ENCODE peak calls at places on chromosome 2, in six cellular contexts. D, M, Z, V, W and X are unnamed samples.

GRCh38 chr2:96507957-96508520 is 2.9 kb upstream of the NEURL3 start:
- DNase-seq in D (peak; percentile 83), M (peak; percentile 60), Z (peak; percentile 80), V (peak; percentile 57), W (no peak), X (peak; percentile 71)

GRCh38 chr2:33395660-33396249 is 80.7 kb upstream of the RASGRP3 start:
- DNase-seq in D (peak; percentile 57), M (peak; percentile 26), Z (peak; percentile 33), V (peak; percentile 18), W (no peak), X (peak; percentile 40)

GRCh38 chr2:23009545-23010149 is 375.3 kb upstream of the KLHL29 start:
- DNase-seq in D (peak; percentile 9), M (no peak), Z (no peak), V (no peak), W (peak; percentile 92), X (peak; percentile 29)

GRCh38 chr2:217622205-217622621 is 380.6 kb downstream of the TNS1 start:
- DNase-seq in D (peak; percentile 22), M (no peak), Z (no peak), V (peak; percentile 85), W (no peak), X (no peak)

GRCh38 chr2:69616755-69617154 is 26.8 kb downstream of the AAK1 start:
- DNase-seq in D (no peak), M (no peak), Z (no peak), V (no peak), W (peak; percentile 77), X (no peak)

GRCh38 chr2:100545197-100545596 is 17.6 kb upstream of the PDCL3 start:
- DNase-seq in D (no peak), M (no peak), Z (no peak), V (no peak), W (no peak), X (no peak)

GRCh38 chr2:32264422-32265149 is at the start of gene NLRC4:
- DNase-seq in D (no peak), M (no peak), Z (no peak), V (no peak), W (no peak), X (no peak)

GRCh38 chr2:187215576-187216240 is 232.3 kb downstream of the CALCRL start:
- DNase-seq in D (no peak), M (no peak), Z (no peak), V (no peak), W (no peak), X (no peak)

GRCh38 chr2:174614261-174614660 is 16.7 kb upstream of the WIPF1 start:
- DNase-seq in D (no peak), M (peak; percentile 69), Z (no peak), V (no peak), W (no peak), X (no peak)

GRCh38 chr2:69774984-69775982 is 33.3 kb downstream of the ANXA4 start:
- DNase-seq in D (no peak), M (no peak), Z (no peak), V (no peak), W (no peak), X (no peak)

GRCh38 chr2:160157861-160158813 is 41.9 kb downstream of the ITGB6 start:
- DNase-seq in D (no peak), M (no peak), Z (no peak), V (no peak), W (no peak), X (no peak)

GRCh38 chr2:176325732-176326131 is 56.5 kb downstream of the MTX2 start:
- DNase-seq in D (no peak), M (no peak), Z (no peak), V (no peak), W (no peak), X (no peak)

GRCh38 chr2:219252084-219252483 is 959 bp upstream of the TUBA4B start:
- DNase-seq in D (peak; percentile 31), M (no peak), Z (peak; percentile 40), V (no peak), W (no peak), X (no peak)

GRCh38 chr2:10721344-10722251 is at the start of gene ATP6V1C2:
- DNase-seq in D (peak; percentile 78), M (peak; percentile 40), Z (peak; percentile 78), V (no peak), W (no peak), X (no peak)

GRCh38 chr2:147884796-147885195 is 40.0 kb downstream of the ACVR2A start:
- DNase-seq in D (no peak), M (no peak), Z (no peak), V (peak; percentile 23), W (no peak), X (no peak)

GRCh38 chr2:231047270-231047921 is 9.3 kb upstream of the PSMD1 start:
- DNase-seq in D (no peak), M (no peak), Z (peak; percentile 47), V (peak; percentile 79), W (no peak), X (no peak)

GRCh38 chr2:240615830-240616547 is 9.3 kb upstream of the GPR35 start:
- DNase-seq in D (peak; percentile 5), M (no peak), Z (no peak), V (no peak), W (no peak), X (no peak)

GRCh38 chr2:132911726-132912724 is 242.0 kb upstream of the LYPD1 start:
- DNase-seq in D (no peak), M (no peak), Z (no peak), V (no peak), W (no peak), X (no peak)

GRCh38 chr2:84865181-84865783 is 15.6 kb downstream of the TRABD2A start:
- DNase-seq in D (no peak), M (peak; percentile 40), Z (no peak), V (no peak), W (no peak), X (no peak)
- TF ChIP-seq CTCF in D (peak; percentile 37), M (peak; percentile 79), Z (no peak), V (peak; percentile 42), W (no peak), X (no peak)

DNA sequence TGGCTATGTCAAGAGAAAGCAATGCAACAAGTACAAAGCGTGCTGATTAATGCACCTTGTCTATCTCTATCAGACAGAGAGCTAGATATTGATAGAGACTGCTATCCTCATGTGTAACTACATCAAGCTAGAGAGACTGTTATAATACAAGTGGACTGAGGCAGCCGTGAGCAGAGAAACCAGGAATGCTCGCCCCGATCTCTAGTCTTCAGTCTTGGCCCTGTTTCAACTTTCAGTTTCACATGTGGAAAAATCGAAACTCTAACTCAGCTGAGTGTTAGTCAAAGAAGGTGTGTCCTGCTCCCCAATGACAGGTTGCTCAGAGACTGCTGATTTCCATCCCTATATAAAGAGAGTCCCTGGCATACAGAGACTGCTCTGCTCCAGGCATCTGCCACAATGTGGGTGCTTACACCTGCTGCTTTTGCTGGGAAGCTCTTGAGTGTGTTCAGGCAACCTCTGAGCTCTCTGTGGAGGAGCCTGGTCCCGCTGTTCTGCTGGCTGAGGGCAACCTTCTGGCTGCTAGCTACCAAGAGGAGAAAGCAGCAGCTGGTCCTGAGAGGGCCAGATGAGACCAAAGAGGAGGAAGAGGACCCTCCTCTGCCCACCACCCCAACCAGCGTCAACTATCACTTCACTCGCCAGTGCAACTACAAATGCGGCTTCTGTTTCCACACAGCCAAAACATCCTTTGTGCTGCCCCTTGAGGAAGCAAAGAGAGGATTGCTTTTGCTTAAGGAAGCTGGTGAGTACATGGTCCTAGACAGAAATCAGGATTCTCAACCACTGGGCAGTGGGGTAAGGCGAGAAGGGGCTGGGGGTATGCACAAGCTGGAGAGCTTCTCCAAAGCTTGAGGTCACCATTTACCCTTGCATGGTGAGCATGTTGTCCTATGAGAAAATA is at the start of gene RSAD2:
- DNase-seq in D (peak; percentile 22), M (no peak), Z (peak; percentile 40), V (peak; percentile 31), W (no peak), X (no peak)
- H3K4me3 ChIP-seq in D (peak within 1 kb of the TSS; percentile 35), M (peak within 1 kb of the TSS; percentile 20), Z (peak within 1 kb of the TSS; percentile 50), V (peak within 1 kb of the TSS; percentile 33), W (peak within 1 kb of the TSS; percentile 61), X (peak within 1 kb of the TSS; percentile 59)

GRCh38 chr2:126673215-126673614 is 17.3 kb downstream of the GYPC start:
- DNase-seq in D (no peak), M (no peak), Z (no peak), V (no peak), W (no peak), X (no peak)

GRCh38 chr2:126675637-126676036 is 19.7 kb downstream of the GYPC start:
- DNase-seq in D (no peak), M (no peak), Z (no peak), V (no peak), W (no peak), X (no peak)

GRCh38 chr2:126671488-126671887 is 15.5 kb downstream of the GYPC start:
- DNase-seq in D (no peak), M (no peak), Z (no peak), V (no peak), W (no peak), X (no peak)

GRCh38 chr2:126676814-126677538 is 21.0 kb downstream of the GYPC start:
- DNase-seq in D (no peak), M (no peak), Z (no peak), V (no peak), W (no peak), X (no peak)

DNA sequence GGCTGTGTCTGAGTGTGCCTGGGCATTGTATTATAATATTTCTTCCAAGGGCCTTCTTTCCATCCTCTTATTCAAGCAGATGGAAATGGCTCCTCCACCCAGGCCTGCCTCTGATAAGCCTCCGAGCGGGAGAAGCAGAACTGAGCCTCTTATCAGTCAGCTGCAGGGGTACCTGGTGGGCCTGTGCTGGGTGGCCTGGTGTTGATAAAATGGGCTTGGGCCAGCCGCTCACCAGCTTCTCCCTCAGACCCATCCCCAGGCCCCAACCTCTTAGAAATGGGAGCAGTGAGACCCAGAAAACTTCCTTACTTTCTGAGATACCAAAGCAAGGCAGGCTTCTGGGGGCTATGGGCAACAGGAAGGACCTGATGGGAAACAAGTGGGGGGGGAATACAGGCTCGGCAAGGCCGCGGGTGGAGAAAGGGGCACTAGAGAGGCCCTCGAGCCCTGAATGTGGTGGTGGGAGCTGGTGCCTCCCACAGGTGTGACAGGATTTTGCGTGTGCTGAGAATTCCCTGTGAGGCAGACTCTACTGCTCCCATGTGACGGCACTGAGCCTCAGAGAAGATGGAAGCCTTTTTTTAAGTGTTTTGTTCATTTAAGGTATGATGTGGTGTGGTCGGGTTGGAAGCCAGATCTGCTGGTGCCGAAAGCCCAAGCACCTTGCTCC is 18.3 kb downstream of the GYPC start:
- DNase-seq in D (no peak), M (no peak), Z (no peak), V (no peak), W (no peak), X (no peak)
- TF ChIP-seq EP300 in D (no peak), M (no peak), Z (no peak), V (no peak), W (no peak), X (no peak)

DNA sequence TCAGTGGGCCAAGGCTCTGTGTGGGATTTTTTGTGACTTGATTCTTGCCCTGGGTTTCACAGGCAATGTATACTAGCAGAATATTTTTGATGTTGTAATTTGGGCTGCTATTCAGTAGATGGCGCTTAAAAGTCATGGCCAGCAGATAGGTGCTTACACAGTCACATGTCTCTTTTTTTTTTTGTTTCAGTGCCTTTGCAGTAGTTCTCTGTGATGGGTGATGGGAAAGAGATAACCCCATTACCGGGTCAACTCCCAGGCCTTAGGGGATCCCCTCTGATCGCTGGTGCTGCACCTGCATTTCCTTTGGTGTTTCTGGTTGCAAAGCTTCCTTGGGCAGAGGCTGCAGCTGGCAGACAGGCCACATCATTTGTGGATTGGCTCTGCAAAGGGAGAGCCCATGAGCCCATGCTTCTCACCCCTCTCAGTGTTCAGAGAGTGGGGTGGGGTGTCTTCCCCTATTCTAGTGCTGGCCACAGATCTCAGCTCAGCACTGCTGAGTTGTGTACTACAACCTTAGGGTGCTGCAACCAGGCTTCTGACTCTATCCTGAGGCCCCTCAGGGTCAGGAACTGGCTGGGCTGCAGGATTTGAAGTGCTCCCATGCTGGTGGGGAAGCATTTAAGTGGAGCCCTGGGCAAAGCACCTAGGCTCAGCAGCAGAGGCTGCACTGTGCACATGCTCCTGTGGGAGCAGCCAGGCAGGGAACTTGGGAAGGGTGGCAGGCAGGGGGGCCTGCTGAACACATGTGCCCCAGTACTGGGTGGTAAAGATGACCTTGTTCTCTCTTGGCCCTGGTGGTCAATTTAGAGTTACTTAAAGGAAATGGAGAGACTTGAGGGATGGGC is 219.8 kb upstream of the SPHKAP start:
- DNase-seq in D (no peak), M (no peak), Z (no peak), V (no peak), W (no peak), X (no peak)
- TF ChIP-seq CTCF in D (no peak), M (no peak), Z (no peak), V (no peak), W (no peak), X (no peak)